ENCODE peak calls at places on chromosome 18, in five cellular contexts. X, L, D, M and P are unnamed samples.

GRCh38 chr18:44807766-44808165 is 127.1 kb downstream of the SETBP1 start:
- DNase-seq in X (no peak), L (no peak), D (peak), M (no peak), P (no peak)

GRCh38 chr18:10006261-10006903 is 92.6 kb downstream of the VAPA start:
- DNase-seq in X (peak), L (no peak), D (no peak), M (no peak), P (no peak)

GRCh38 chr18:64403784-64404498 is 255.1 kb upstream of the LINC00305 start:
- DNase-seq in X (no peak), L (no peak), D (no peak), M (no peak), P (no peak)

GRCh38 chr18:61901334-61901986 is 8.7 kb upstream of the RNF152 start:
- DNase-seq in X (peak), L (no peak), D (peak), M (peak), P (no peak)

GRCh38 chr18:8684577-8684976 is 20.8 kb upstream of the MTCL1 start:
- DNase-seq in X (no peak), L (no peak), D (peak), M (no peak), P (no peak)

GRCh38 chr18:63511285-63511684 is 30.9 kb upstream of the SERPINB12 start:
- DNase-seq in X (peak), L (no peak), D (no peak), M (peak), P (no peak)

GRCh38 chr18:2494921-2495320 is 76.4 kb downstream of the METTL4 start:
- DNase-seq in X (no peak), L (no peak), D (no peak), M (no peak), P (no peak)

GRCh38 chr18:68532328-68532885 is 182.5 kb downstream of the TMX3 start:
- DNase-seq in X (no peak), L (no peak), D (no peak), M (no peak), P (no peak)

GRCh38 chr18:9184998-9185613 is 48.5 kb downstream of the ANKRD12 start:
- DNase-seq in X (no peak), L (no peak), D (no peak), M (no peak), P (no peak)

GRCh38 chr18:13463526-13463925 is 245.0 kb downstream of the LDLRAD4 start:
- DNase-seq in X (no peak), L (no peak), D (no peak), M (no peak), P (no peak)

GRCh38 chr18:48446582-48447225 is 37.5 kb upstream of the ZBTB7C start:
- DNase-seq in X (peak), L (peak), D (peak), M (peak), P (peak)

GRCh38 chr18:47587587-47587986 is 336.1 kb upstream of the SKOR2 start:
- DNase-seq in X (no peak), L (no peak), D (no peak), M (no peak), P (no peak)

GRCh38 chr18:46917108-46917807 is at the start of the genes KATNAL2 and PIAS2:
- DNase-seq in X (peak), L (peak), D (peak), M (peak), P (no peak)

GRCh38 chr18:42675810-42676209 is 439.7 kb downstream of the RIT2 start:
- DNase-seq in X (no peak), L (no peak), D (no peak), M (no peak), P (no peak)

GRCh38 chr18:39037925-39038324 is 1472.3 kb upstream of the CELF4 start:
- DNase-seq in X (no peak), L (no peak), D (no peak), M (no peak), P (no peak)

GRCh38 chr18:37524546-37525301 is 40.9 kb downstream of the CELF4 start:
- DNase-seq in X (no peak), L (no peak), D (no peak), M (no peak), P (no peak)

GRCh38 chr18:67766930-67767329 is 250.4 kb upstream of the DSEL start:
- DNase-seq in X (peak), L (no peak), D (no peak), M (no peak), P (peak)

GRCh38 chr18:8686556-8686955 is 18.8 kb upstream of the MTCL1 start:
- DNase-seq in X (no peak), L (no peak), D (no peak), M (no peak), P (no peak)

GRCh38 chr18:48739266-48740067 is 200.6 kb downstream of the CTIF start:
- DNase-seq in X (no peak), L (no peak), D (no peak), M (no peak), P (no peak)

GRCh38 chr18:37611623-37612279 is 46.2 kb upstream of the CELF4 start:
- DNase-seq in X (no peak), L (no peak), D (no peak), M (no peak), P (no peak)

GRCh38 chr18:30920356-30920755 is 122.2 kb downstream of the DSC3 start:
- DNase-seq in X (no peak), L (no peak), D (no peak), M (no peak), P (no peak)

GRCh38 chr18:23585007-23585871 is 1.1 kb downstream of the NPC1 start:
- DNase-seq in X (no peak), L (peak), D (peak), M (peak), P (no peak)

GRCh38 chr18:22433960-22434359 is 16.2 kb upstream of the CTAGE1 start:
- DNase-seq in X (peak), L (no peak), D (no peak), M (no peak), P (peak)

GRCh38 chr18:2920546-2921343 is 73.9 kb downstream of the EMILIN2 start:
- DNase-seq in X (no peak), L (peak), D (no peak), M (no peak), P (no peak)

GRCh38 chr18:49985246-49985645 is 171.9 kb upstream of the ACAA2 start:
- DNase-seq in X (no peak), L (no peak), D (no peak), M (no peak), P (no peak)
- TF ChIP-seq CTCF in X (no peak), L (no peak), D (no peak), M (no peak), P (no peak)

DNA sequence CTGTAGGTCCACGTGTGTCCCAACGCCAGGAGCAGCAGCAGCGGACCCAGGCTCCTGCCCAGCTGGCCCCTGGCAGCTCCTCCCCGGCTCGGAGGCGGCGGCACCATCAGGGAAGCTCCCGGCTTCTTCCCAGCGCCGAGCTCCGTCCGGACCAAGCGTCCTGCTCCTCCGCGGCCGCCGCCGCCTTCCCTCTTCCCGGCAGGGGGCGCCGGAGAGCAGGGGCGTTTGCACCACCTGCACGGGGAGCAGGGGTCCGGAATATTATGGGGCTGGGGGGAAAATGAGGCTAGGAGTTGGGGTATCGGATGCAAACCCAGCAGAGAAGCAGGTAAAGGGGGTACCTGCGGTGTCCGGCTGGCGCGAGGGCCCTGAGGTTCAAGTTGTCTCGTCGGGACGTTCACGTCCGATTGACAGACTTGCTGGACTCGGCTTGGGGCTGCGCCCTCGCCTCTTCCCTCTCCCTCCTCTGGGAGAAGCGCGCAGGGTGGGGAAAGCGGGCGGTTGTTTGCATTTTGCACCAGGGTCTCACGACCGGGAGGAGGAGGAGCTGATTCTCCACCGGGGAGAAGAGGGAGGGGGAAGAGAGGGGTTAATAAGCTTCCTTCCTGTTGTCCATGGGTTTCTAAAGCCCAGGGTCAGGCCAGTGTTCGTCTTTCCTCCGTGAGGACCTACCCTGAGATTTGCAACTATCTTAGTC is at the start of gene CCBE1:
- DNase-seq in X (peak), L (peak), D (peak), M (peak), P (no peak)
- H3K4me3 ChIP-seq in X (peak), L (peak), D (peak), M (no peak), P (peak)

DNA sequence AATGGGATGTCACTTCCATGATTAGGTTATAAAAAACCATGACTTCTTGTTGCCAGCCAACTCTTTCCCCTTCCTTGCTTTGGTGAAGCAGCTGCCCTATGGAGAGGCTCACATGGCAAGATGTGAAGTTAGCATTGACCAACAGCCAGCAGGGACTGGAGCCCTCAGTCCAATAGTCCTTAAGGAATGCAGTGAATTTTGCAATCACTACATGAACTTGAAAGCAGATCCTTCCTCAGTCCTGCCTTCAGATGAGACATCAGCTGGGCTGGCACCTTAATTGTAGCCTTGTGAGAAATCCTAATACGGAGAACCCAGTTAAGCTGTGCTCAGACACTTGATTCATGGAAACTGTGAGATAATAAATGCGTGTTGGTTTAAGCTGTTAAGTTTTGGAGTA is 61.8 kb downstream of the ATP8B1 start:
- DNase-seq in X (peak), L (no peak), D (peak), M (no peak), P (no peak)
- TF ChIP-seq CTCF in X (no peak), L (no peak), D (no peak), M (no peak), P (no peak)

DNA sequence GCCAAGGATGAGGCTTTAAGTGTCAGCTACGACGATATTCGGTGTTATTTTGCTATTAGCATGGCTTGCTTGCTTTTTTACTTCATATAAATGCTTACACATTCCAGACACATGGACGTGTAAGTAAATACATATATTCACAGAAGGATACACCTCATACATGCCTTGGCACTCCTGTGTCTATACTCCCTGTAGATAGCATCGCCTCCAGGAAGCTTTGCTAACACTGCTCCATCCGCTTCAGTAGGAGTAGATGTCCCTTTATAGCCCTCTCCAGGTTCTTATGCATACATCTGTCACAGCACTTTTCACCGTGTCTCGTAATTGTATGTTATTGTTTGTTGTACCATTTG is 27.5 kb upstream of the KCTD1 start:
- DNase-seq in X (no peak), L (no peak), D (no peak), M (peak), P (no peak)
- H3K4me3 ChIP-seq in X (no peak), L (no peak), D (peak), M (no peak), P (no peak)